ENCODE peak calls at places on chromosomes 6 and 20, in seven cellular contexts. Z is brain microvascular endothelial cell, A is dorsolateral prefrontal cortex, D is neural progenitor cell, N is BE2C, W is suprapubic skin, E is fibroblast of the aortic adventitia. L is an unnamed sample.

GRCh38 chr6:100479180-100480035 is 14.7 kb upstream of the SIM1 start:
- DNase-seq in Z (no peak), A (no peak), D (peak), N (no peak), W (no peak), E (peak), L (no peak)

GRCh38 chr6:83467620-83468036 is 36.8 kb upstream of the ME1 start:
- DNase-seq in Z (no peak), A (peak), D (no peak), N (no peak), W (peak), E (no peak), L (no peak)

GRCh38 chr20:46215913-46216707 is 92.2 kb downstream of the CDH22 start:
- DNase-seq in Z (peak), A (no peak), D (peak), N (peak), W (no peak), E (peak), L (no peak)

GRCh38 chr6:11654876-11655275 is 117.3 kb downstream of the TMEM170B start:
- DNase-seq in Z (peak), A (no peak), D (no peak), N (no peak), W (no peak), E (peak), L (no peak)

GRCh38 chr6:125773387-125774341 is 17.1 kb upstream of the NCOA7 start:
- DNase-seq in Z (no peak), A (no peak), D (no peak), N (no peak), W (no peak), E (peak), L (no peak)

GRCh38 chr20:44215125-44215524 is 4.6 kb upstream of the OSER1 start:
- DNase-seq in Z (peak), A (peak), D (peak), N (peak), W (peak), E (peak), L (no peak)

GRCh38 chr6:80454661-80455365 is 348.3 kb downstream of the BCKDHB start:
- DNase-seq in Z (no peak), A (no peak), D (no peak), N (no peak), W (no peak), E (peak), L (no peak)

GRCh38 chr20:53346266-53346665 is 247.4 kb downstream of the ZNF217 start:
- DNase-seq in Z (peak), A (no peak), D (no peak), N (no peak), W (no peak), E (no peak), L (no peak)

GRCh38 chr6:146224449-146224848 is 195.6 kb downstream of the GRM1 start:
- DNase-seq in Z (no peak), A (no peak), D (no peak), N (no peak), W (no peak), E (peak), L (no peak)

GRCh38 chr6:66538548-66539135 is 831.6 kb upstream of the EYS start:
- DNase-seq in Z (no peak), A (no peak), D (no peak), N (no peak), W (no peak), E (no peak), L (no peak)

GRCh38 chr6:130535242-130535641 is 169.4 kb downstream of the TMEM200A start:
- DNase-seq in Z (no peak), A (no peak), D (no peak), N (no peak), W (no peak), E (no peak), L (no peak)

GRCh38 chr6:2763876-2764540 is 1.2 kb upstream of the WRNIP1 start:
- DNase-seq in Z (no peak), A (no peak), D (no peak), N (no peak), W (no peak), E (no peak), L (no peak)

GRCh38 chr6:111874030-111874425 is 776 bp upstream of the FYN start:
- DNase-seq in Z (peak), A (no peak), D (no peak), N (peak), W (no peak), E (no peak), L (no peak)

GRCh38 chr20:62227977-62228958 is 8.2 kb upstream of the HRH3 start:
- DNase-seq in Z (no peak), A (no peak), D (peak), N (no peak), W (no peak), E (no peak), L (no peak)

GRCh38 chr6:63537959-63538300 is 34.4 kb upstream of the LOC128125822 start:
- DNase-seq in Z (no peak), A (no peak), D (no peak), N (no peak), W (no peak), E (no peak), L (no peak)

GRCh38 chr6:165889636-165890403 is 226.8 kb upstream of the PDE10A start:
- DNase-seq in Z (peak), A (no peak), D (peak), N (peak), W (no peak), E (peak), L (no peak)

GRCh38 chr6:163745566-163746400 is 331.3 kb downstream of the QKI start:
- DNase-seq in Z (peak), A (no peak), D (peak), N (no peak), W (no peak), E (peak), L (no peak)

GRCh38 chr6:154367839-154368695 is 11.5 kb upstream of the IPCEF1 start:
- DNase-seq in Z (no peak), A (no peak), D (no peak), N (no peak), W (no peak), E (peak), L (no peak)

GRCh38 chr6:67717281-67717680 is 917.8 kb upstream of the ADGRB3 start:
- DNase-seq in Z (peak), A (no peak), D (no peak), N (no peak), W (no peak), E (peak), L (no peak)

GRCh38 chr20:17562804-17563305 is 7.0 kb upstream of the DSTN start:
- DNase-seq in Z (peak), A (no peak), D (no peak), N (no peak), W (no peak), E (peak), L (no peak)

DNA sequence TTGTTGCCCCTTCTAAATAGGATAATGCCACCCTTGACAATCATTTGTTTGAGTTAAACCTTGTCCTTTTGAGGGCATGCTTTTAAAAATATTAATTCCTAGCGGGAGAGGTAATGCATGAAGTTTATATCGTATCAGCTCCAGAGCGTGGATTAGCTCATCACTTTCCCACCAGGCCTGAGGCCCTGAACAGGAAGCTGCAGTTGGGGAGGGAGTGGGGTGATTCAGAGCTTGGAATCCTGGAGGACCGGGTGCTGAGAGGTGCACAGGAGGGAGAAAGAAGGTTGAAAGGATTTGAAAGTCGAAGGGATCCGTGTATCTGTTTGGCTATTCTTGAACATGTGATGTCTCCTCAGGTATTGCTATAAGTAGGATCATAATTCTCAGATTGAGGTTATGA is 25.0 kb downstream of the ZDHHC14 start:
- DNase-seq in Z (peak), A (no peak), D (no peak), N (no peak), W (no peak), E (no peak), L (no peak)
- H3K4me3 ChIP-seq in Z (no peak), A (no peak), D (no peak), N (no peak), W (no peak), E (no peak), L (no peak)

DNA sequence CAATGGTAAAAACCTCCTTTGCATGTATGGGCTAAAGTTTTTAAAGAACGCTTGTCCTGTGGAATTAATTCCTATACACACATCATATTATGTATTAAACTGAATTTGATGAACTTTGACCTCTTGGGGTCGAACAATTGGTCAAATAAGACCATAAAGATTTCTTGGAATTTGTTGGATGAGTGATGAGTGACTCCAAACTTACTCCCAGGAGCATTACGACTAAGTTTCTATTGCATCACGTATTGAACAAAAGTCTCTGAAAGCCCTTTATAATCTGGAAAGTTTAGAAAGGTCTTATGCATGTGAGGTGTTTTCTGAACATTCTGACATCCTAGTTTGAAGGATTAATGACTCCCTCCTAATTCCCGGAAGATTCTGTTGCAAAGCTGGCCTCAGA is 126.9 kb upstream of the BMP5 start:
- DNase-seq in Z (no peak), A (no peak), D (no peak), N (no peak), W (no peak), E (no peak), L (no peak)
- TF ChIP-seq CTCF in Z (no peak), A (no peak), D (no peak), N (no peak), W (no peak), E (no peak), L (no peak)

DNA sequence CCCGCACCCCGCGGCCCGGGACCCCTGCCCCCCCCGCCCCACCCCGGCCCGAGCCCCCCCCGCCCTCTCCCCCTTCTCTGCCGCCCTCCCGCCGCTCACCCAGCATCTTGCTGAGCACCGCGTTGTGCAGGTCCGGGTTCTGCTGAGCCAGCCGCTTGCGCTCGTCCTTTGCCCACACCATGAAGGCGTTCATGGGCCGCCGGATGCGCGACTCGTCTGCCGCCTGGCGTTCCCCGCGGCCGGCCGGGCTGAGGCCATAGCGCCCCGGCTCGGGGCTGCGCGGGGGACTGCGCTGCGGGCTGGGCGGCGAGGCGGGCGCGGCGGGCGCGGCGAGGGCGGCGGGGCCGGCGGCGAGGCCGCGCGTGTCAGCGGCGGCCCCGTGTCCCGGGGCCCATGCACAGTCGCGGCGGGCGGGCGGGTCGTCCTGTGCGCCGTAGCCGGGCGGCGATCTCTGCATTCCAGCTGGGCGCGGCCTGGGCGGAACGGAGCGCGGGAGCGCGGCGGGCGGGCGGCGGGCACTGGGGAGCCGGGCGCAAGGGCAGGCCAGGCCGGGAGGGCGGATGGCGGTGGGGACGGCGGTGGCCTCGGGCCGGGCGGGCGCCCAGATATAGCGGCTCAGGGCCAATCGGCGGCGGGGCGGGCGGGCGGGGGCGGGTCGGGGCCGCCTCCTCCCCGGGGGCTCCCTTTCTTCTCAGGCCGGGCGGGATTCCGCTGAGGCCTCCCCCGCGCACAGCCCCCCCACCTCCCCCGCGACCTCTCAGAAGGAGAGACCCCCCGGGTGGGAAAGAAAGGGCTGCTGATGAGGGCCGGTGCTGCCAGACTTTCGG is at the start of gene SOX18:
- DNase-seq in Z (no peak), A (no peak), D (peak), N (peak), W (no peak), E (peak), L (no peak)
- H3K4me3 ChIP-seq in Z (no peak), A (no peak), D (peak), N (peak), W (peak), E (peak), L (peak)

GRCh38 chr6:27238010-27238983 is 9.2 kb upstream of the PRSS16 start:
- DNase-seq in Z (peak), A (no peak), D (peak), N (peak), W (no peak), E (peak), L (no peak)
- TF ChIP-seq CTCF in Z (peak), A (no peak), D (peak), N (peak), W (no peak), E (no peak), L (no peak)

DNA sequence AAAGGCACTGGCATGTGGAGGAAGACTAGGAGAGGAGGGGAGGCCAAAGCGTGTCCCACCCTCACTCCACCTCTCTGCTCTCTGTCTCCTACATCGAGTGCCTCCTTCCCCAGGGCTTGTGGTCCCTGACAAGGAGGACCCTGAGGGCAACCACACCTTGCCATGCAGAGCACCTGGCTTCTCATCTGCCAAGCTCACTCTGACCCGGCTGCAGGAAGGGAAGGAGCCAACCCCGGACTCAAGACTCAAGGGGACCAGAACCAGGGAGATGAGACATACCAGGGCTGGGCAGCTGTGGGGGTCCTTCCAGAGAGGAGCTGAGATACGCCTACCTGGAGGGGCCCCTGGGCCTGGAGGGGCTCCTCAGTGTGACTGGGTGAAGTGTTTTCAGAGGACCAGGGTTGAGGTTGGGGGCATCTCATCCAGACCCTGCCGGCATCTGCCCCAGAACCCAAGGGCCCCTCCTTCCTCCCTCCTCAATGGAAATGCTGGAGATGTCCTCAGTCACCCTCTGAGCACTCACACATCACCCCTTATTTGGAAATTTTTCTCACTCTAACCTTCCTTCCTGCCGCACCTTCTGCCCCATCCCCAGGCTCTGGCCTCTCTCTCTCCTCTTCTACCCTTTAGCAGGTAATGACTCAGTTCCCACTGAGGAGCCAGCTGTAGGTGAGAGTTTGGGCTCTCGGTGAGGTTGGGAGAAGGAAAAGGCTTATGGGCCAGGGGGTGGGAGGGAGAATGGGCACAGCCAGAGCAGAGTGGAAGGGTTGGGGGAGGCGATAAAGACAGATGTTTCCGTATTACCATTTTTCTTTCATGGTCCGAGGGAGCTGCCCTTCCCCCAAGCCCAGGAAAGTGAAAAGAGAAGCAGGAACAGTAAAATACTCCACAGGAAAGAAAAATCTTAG is 32.0 kb upstream of the POU5F1 start:
- DNase-seq in Z (no peak), A (no peak), D (no peak), N (no peak), W (no peak), E (no peak), L (no peak)
- H3K4me3 ChIP-seq in Z (no peak), A (no peak), D (no peak), N (no peak), W (no peak), E (no peak), L (no peak)

GRCh38 chr6:138508676-138508988 is 9.3 kb upstream of the NHSL1 start:
- DNase-seq in Z (no peak), A (no peak), D (no peak), N (no peak), W (no peak), E (no peak), L (no peak)

GRCh38 chr6:138504764-138505689 is 5.7 kb upstream of the NHSL1 start:
- DNase-seq in Z (no peak), A (no peak), D (no peak), N (no peak), W (no peak), E (no peak), L (no peak)

GRCh38 chr6:138507977-138508675 is 8.8 kb upstream of the NHSL1 start:
- DNase-seq in Z (no peak), A (no peak), D (no peak), N (no peak), W (no peak), E (no peak), L (no peak)

GRCh38 chr6:138512615-138513014 is 13.3 kb upstream of the NHSL1 start:
- DNase-seq in Z (no peak), A (no peak), D (peak), N (no peak), W (no peak), E (no peak), L (no peak)

DNA sequence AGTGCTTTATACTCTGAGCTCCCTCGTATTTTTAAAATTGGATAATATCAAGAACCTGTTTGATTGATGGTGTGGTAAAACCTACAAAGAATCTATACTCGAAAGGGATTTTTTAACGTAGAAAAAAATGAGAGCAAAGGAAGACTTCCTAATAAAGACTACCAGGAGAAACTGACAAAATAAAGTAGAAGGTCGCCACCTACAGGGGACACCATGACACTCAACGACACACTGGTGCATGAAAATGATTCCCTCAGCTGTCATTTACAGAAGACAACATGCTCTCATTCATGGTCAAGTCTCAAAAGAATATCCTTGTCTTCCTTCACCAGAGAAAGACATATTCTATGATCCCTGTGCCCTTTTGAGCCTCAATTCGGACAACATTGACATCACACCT is 10.1 kb upstream of the NHSL1 start:
- DNase-seq in Z (peak), A (no peak), D (peak), N (peak), W (no peak), E (peak), L (no peak)
- TF ChIP-seq CTCF in Z (peak), A (peak), D (peak), N (peak), W (no peak), E (peak), L (no peak)

DNA sequence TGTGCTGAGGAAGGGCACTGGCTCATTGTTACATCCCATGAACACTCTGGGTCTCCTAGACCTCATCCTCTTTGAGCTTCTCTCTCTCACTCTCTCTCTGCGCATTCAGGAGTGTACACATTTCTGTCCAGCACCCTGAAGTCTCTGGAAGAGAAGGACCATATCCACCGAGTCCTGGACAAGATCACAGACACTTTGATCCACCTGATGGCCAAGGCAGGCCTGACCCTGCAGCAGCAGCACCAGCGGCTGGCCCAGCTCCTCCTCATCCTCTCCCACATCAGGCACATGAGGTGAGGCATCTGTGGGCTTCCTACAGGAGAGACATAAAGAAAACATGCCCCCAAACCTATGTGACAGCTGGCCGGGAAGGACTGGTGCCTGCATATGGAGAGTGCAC is 286.8 kb downstream of the ESR1 start:
- DNase-seq in Z (no peak), A (no peak), D (no peak), N (no peak), W (no peak), E (no peak), L (no peak)
- H3K4me3 ChIP-seq in Z (no peak), A (no peak), D (no peak), N (no peak), W (no peak), E (no peak), L (no peak)

GRCh38 chr6:136547336-136547735 is 2.9 kb downstream of the MAP7 start:
- DNase-seq in Z (no peak), A (no peak), D (peak), N (no peak), W (no peak), E (peak), L (no peak)
- TF ChIP-seq CTCF in Z (peak), A (peak), D (peak), N (peak), W (peak), E (peak), L (no peak)

DNA sequence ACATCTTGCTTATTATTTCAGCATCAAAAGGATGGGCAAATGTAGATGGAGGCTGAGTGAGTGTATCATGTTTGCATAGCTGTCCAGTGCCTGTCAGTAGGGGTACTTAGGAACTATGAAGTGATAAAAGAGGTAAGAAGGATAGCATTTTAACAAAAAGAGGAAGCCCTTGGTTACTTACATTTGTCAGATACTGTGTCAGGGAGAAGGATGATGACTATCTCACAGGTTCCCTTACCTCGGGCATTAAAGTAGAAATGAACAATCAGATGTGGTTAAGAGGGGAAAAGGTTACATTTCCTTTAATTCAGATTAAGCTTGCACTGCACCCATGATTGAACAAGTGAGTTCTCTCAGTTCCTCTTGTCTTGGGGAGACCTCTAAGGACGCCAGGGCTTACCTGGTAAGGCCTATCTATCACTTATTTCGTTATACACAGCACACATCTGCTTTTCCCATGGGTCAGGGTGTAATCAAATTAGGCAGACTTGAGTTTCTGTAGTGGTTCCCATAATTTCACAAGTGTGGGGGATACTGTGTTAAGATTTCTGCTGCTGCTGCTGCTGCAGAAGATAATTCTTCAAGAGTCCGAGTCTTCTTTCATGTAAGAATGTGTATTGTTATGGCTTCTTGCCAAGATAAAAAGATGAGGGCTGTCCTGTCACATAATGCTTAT is 4.5 kb downstream of the FOXO3 start:
- DNase-seq in Z (no peak), A (no peak), D (no peak), N (no peak), W (no peak), E (no peak), L (no peak)
- H3K4me3 ChIP-seq in Z (no peak), A (peak), D (no peak), N (no peak), W (peak), E (peak), L (peak)

GRCh38 chr6:143605894-143606293 is 71.9 kb upstream of the PHACTR2 start:
- DNase-seq in Z (no peak), A (no peak), D (no peak), N (no peak), W (no peak), E (peak), L (no peak)
- TF ChIP-seq CTCF in Z (no peak), A (no peak), D (no peak), N (no peak), W (no peak), E (no peak), L (no peak)